ENCODE peak calls at places on chromosome 7, in five cellular contexts. H, E, W, I and L are unnamed samples.

GRCh38 chr7:131538791-131539179 is 17.6 kb downstream of the PODXL start:
- DNase-seq in I (no peak), E (peak), H (no peak), W (no peak), L (no peak)

GRCh38 chr7:81684513-81685262 is 85.2 kb downstream of the HGF start:
- DNase-seq in E (peak), I (peak), W (peak), H (peak), L (peak)

GRCh38 chr7:24812313-24812945 is 55.2 kb upstream of the GSDME start:
- DNase-seq in W (peak), I (peak), E (peak), H (peak), L (peak)

GRCh38 chr7:957418-958220 is 3.1 kb upstream of the ADAP1 start:
- DNase-seq in H (no peak), W (no peak), E (peak), I (no peak), L (no peak)

GRCh38 chr7:31312864-31313263 is 27.7 kb downstream of the NEUROD6 start:
- DNase-seq in I (no peak), E (no peak), W (no peak), H (no peak), L (no peak)

GRCh38 chr7:118153551-118154177 is 30.3 kb upstream of the LSM8 start:
- DNase-seq in W (peak), E (no peak), I (peak), H (no peak), L (peak)

GRCh38 chr7:159033473-159033825 is 111.2 kb downstream of the VIPR2 start:
- DNase-seq in W (no peak), E (no peak), H (peak), I (no peak), L (no peak)

GRCh38 chr7:37901236-37901827 is 15.3 kb downstream of the SFRP4 start:
- DNase-seq in W (peak), I (peak), H (no peak), E (no peak), L (peak)

GRCh38 chr7:50739744-50740455 is 42.8 kb downstream of the GRB10 start:
- DNase-seq in W (no peak), E (no peak), H (no peak), I (no peak), L (no peak)

GRCh38 chr7:146764458-146764857 is 647.9 kb downstream of the CNTNAP2 start:
- DNase-seq in H (no peak), I (no peak), W (no peak), E (no peak), L (no peak)

GRCh38 chr7:29482056-29482455 is 81.6 kb upstream of the PRR15 start:
- DNase-seq in E (no peak), I (no peak), H (no peak), W (no peak), L (no peak)

GRCh38 chr7:158025651-158026600 is 561.7 kb downstream of the PTPRN2 start:
- DNase-seq in E (no peak), H (no peak), I (no peak), W (no peak), L (no peak)

GRCh38 chr7:22219036-22219435 is 137.9 kb downstream of the RAPGEF5 start:
- DNase-seq in W (no peak), E (no peak), I (no peak), H (no peak), L (no peak)

GRCh38 chr7:144824360-144824759 is 11.5 kb downstream of the TPK1 start:
- DNase-seq in W (peak), E (no peak), H (no peak), I (peak), L (no peak)

GRCh38 chr7:99928994-99929729 is at the start of gene GJC3:
- DNase-seq in W (peak), E (peak), H (peak), I (peak), L (no peak)

GRCh38 chr7:105808703-105809590 is 67.5 kb downstream of the ATXN7L1 start:
- DNase-seq in H (no peak), I (peak), E (no peak), W (peak), L (peak)

GRCh38 chr7:135877799-135878198 is 99.4 kb downstream of the MTPN start:
- DNase-seq in W (peak), E (no peak), H (no peak), I (peak), L (no peak)

GRCh38 chr7:6392712-6393666 is 54.8 kb downstream of the DAGLB start:
- DNase-seq in E (peak), H (peak), I (peak), W (peak), L (peak)

GRCh38 chr7:73978681-73979563 is 49.1 kb upstream of the ELN start:
- DNase-seq in I (peak), E (peak), H (no peak), W (no peak), L (peak)

GRCh38 chr7:100867040-100867795 is at the start of gene TRIP6:
- DNase-seq in H (peak), I (peak), E (peak), W (peak), L (peak)

DNA sequence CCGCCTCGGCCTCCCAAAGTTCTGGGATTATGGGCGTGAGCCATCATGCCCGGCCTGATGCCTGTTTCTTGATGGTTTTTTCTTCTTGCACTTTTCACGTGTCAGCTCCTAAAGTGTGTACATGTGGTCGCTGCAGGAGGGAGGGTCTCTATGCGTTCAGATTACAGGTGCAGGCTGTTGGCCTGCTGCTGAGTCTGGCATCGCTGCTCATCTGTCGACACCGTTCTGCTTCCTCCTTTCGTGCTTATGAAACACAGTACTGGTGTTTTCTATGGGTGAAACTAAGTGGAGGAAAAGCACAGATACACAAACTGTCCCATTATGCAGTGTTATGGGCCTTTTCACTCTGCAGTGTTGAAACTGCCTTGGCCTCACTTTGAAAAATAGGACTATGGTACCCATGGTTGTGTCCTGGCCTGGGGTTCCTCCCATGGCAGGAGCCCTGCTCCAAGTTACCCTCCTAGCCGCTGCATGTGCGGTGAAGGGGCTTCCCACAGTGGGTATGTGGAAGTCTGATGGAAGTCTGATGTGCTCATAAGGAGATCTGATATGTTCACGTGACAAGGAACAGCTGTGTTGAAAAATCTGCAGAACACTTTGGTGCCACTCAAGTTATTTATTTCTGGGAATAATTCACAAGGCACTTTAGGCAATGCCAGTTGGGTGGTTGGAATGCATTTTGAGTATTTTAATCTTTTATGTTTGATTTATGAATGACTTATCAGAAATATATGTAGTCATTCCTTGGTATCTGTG is 23.6 kb downstream of the OGDH start:
- DNase-seq in H (no peak), E (no peak), I (no peak), W (no peak), L (no peak)
- TF ChIP-seq POLR2A in H (no peak), E (no peak), I (no peak), W (no peak), L (no peak)

DNA sequence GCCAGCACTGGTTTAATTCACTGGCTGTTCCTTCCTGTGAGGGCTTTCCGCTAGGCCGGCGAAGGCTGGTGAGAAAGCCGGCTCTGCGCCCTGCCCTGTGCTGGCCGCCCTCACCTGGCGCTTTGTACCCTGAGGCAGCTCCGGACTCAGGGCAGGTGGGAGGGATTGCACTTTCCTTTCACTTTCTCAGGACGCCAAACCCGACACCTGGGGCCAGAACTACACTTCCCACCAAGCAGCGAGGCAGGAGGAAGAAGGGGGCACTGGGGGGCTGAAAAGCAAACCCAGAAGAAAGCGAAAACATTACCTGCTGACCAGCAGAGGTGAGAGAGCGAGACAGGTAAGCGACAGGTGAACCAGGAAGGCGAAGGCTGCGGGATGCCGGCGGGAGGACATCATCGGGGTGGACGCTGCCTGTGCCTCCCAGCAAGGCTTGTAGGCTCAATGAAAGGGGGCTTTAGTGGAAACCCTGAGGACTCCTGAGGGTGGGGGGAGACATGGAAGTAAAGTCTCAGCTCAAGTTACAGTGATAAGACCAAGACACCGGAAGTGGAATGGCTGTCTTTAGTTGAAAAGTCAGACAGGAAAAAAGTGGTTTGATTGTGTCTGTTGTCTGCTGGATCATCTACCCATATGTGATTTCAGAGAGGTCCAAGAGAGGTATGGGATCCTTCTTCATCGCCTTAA is at the start of gene RAB19:
- DNase-seq in I (no peak), E (no peak), H (no peak), W (no peak), L (no peak)
- TF ChIP-seq POLR2A in I (no peak), E (no peak), H (no peak), W (no peak), L (no peak)

GRCh38 chr7:102232686-102233286 is 53.9 kb upstream of the SH2B2 start:
- DNase-seq in W (no peak), H (no peak), E (no peak), I (no peak), L (no peak)
- TF ChIP-seq POLR2A in W (no peak), H (no peak), E (no peak), I (no peak), L (no peak)

GRCh38 chr7:117017017-117017451 is 63.7 kb downstream of the ST7 start:
- DNase-seq in H (no peak), E (no peak), W (no peak), I (no peak), L (peak)

GRCh38 chr7:117015258-117016184 is 62.2 kb downstream of the ST7 start:
- DNase-seq in W (no peak), E (no peak), I (no peak), H (no peak), L (peak)

GRCh38 chr7:117012284-117013174 is 59.2 kb downstream of the ST7 start:
- DNase-seq in H (no peak), E (no peak), W (peak), I (peak), L (peak)

GRCh38 chr7:117014099-117014656 is 60.9 kb downstream of the ST7 start:
- DNase-seq in E (no peak), H (no peak), W (no peak), I (no peak), L (peak)

DNA sequence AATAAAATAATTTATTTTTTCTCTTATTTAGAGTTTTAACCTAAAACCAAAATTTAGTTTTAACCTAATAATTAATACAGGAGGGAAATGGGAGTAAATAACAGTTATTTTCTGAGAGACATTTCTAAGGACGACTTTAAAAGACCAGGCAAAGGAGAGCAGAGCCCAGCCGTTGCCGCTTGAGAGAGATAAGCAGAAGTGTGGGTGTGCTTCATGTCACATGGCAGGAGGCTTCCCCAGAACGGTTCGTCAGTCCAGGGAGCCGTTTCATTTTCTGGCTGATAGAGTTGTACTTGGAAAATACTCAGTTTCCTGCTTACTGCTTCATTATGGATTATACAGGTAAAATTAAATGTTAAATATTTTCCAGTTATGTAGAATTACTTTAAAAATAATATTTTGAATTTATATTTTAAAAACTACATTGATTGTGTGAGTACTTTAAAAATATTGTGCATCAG is 61.4 kb downstream of the ST7 start:
- DNase-seq in H (peak), W (peak), I (no peak), E (peak), L (peak)
- TF ChIP-seq POLR2A in H (peak), W (no peak), I (no peak), E (no peak), L (peak)

DNA sequence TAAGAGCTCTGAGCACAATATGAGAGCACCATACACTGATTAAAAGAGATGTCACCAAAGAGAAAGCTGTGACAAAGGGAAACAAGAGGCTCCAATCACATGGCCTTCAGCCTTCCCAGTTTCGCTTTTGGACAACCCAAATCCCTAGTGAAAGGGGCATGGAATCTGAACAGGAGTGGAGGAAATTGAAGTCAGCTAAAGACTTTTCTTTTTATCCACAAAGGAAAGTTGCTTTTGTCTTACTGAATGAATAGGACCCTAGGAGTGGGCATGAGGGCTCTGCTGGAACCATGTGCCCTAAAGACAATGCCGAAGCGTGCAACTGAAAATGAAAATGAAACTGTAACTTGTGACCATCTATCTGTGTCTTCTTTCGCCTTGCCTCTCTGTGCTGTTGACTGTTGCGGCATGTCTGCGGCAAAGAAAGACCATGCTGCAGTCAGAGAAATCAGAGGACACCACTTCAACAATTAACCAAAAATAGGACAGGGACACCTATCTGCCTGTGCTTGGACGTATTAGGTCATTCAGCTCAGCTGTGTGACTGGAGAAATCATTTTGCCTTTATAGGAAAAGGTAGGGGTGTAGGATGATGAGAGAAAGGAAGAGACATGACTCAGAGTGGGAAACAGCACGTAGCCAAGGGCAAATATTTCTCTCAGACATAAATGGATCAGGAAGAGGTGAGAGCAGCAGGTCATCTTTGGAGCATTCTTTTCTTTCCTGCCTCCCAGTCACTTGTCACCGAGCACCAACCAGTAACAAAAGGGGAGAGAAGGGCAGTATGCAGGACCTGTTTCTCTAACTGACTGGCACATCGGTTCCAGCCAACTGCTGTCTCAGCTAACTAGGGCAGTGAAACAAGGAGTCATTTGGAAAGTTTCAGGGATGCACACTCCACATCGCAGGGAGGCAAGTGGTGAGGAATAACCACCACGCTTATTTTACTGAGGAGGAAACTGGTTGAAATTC is 12.3 kb downstream of the CAV2 start:
- DNase-seq in I (peak), E (peak), H (no peak), W (peak), L (no peak)
- TF ChIP-seq POLR2A in I (no peak), E (no peak), H (no peak), W (no peak), L (no peak)

GRCh38 chr7:2633538-2634264 is 1.9 kb downstream of the TTYH3 start:
- DNase-seq in H (peak), E (no peak), W (peak), I (peak), L (no peak)
- TF ChIP-seq POLR2A in H (peak), E (no peak), W (peak), I (peak), L (no peak)

GRCh38 chr7:126819197-126819484 is 433.6 kb downstream of the GRM8 start:
- DNase-seq in I (no peak), E (no peak), H (no peak), W (no peak), L (no peak)
- TF ChIP-seq POLR2A in I (no peak), E (no peak), H (no peak), W (no peak), L (no peak)